ENCODE peak calls at places on chromosomes 13 and 19, in ten cellular contexts. D is body of pancreas, P is astrocyte, K is endodermal cell, U is cardiac muscle cell, H is upper lobe of right lung, W is lower leg skin, F is BE2C, L is fibroblast of lung, O is dorsolateral prefrontal cortex. E is an unnamed sample.

GRCh38 chr19:21463449-21464105 is 41.8 kb upstream of the ZNF429 start:
- DNase-seq in D (peak), P (peak), K (peak), U (peak), H (no peak), W (no peak), F (peak), L (peak), O (no peak), E (peak)

GRCh38 chr19:7469654-7470285 is 19.1 kb downstream of the PEX11G start:
- DNase-seq in D (no peak), P (no peak), K (no peak), U (no peak), H (no peak), W (no peak), F (no peak), L (no peak), O (no peak), E (no peak)

GRCh38 chr19:44807162-44807561 is 1.7 kb upstream of the BCAM start:
- DNase-seq in D (peak), P (no peak), K (no peak), U (no peak), H (peak), W (peak), F (no peak), L (no peak), O (no peak), E (no peak)

GRCh38 chr13:41780736-41781708 is 179.9 kb downstream of the VWA8 start:
- DNase-seq in D (peak), P (peak), K (no peak), U (no peak), H (no peak), W (no peak), F (no peak), L (peak), O (no peak), E (no peak)

GRCh38 chr13:85373322-85373721 is 425.9 kb downstream of the SLITRK6 start:
- DNase-seq in D (no peak), P (no peak), K (no peak), U (no peak), H (no peak), W (no peak), F (no peak), L (no peak), O (no peak), E (no peak)

GRCh38 chr13:39789451-39789850 is 134.0 kb downstream of the COG6 start:
- DNase-seq in D (no peak), P (no peak), K (no peak), U (no peak), H (no peak), W (no peak), F (no peak), L (no peak), O (no peak), E (no peak)

GRCh38 chr13:113924184-113924583 is 49.7 kb downstream of the C13orf46 start:
- DNase-seq in D (no peak), P (no peak), K (no peak), U (no peak), H (no peak), W (no peak), F (no peak), L (no peak), O (no peak), E (no peak)

GRCh38 chr13:44125943-44126469 is 246.3 kb downstream of the LACC1 start:
- DNase-seq in D (no peak), P (no peak), K (no peak), U (no peak), H (no peak), W (no peak), F (no peak), L (peak), O (no peak), E (no peak)

GRCh38 chr13:30743319-30744055 is 8.1 kb downstream of the ALOX5AP start:
- DNase-seq in D (no peak), P (peak), K (no peak), U (no peak), H (no peak), W (peak), F (no peak), L (peak), O (no peak), E (peak)

GRCh38 chr13:106344318-106344717 is 191.1 kb downstream of the EFNB2 start:
- DNase-seq in D (no peak), P (no peak), K (no peak), U (no peak), H (no peak), W (no peak), F (no peak), L (no peak), O (no peak), E (no peak)

GRCh38 chr13:106340249-106340648 is 195.2 kb downstream of the EFNB2 start:
- DNase-seq in D (no peak), P (no peak), K (no peak), U (no peak), H (no peak), W (no peak), F (no peak), L (no peak), O (no peak), E (no peak)

GRCh38 chr13:106348032-106348431 is 187.4 kb downstream of the EFNB2 start:
- DNase-seq in D (no peak), P (peak), K (peak), U (peak), H (no peak), W (no peak), F (no peak), L (peak), O (no peak), E (peak)

GRCh38 chr13:106349080-106349841 is 186.2 kb downstream of the EFNB2 start:
- DNase-seq in D (peak), P (peak), K (peak), U (peak), H (peak), W (no peak), F (peak), L (no peak), O (no peak), E (peak)

DNA sequence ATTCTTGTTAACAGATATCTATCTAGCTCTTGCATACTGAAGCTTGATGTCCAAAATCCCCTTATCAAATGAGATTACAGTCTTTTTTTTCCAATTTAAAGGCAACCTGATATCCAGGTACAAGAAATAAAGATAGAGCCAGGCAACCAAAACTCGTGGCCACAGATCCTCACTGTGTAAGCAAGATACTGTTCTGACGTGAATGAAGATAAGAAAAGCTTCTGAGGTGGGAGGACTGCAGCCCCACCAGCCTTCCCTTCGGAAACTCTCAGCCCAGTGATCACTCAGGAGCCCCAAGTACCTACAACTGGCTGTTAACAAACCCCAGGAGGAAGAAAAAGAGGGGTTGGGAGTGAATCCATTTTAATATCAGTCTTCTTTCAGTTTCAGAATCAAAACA is 191.6 kb downstream of the EFNB2 start:
- DNase-seq in D (no peak), P (no peak), K (no peak), U (no peak), H (no peak), W (no peak), F (no peak), L (no peak), O (no peak), E (no peak)
- H3K4me3 ChIP-seq in D (no peak), P (no peak), K (no peak), U (no peak), H (no peak), W (no peak), F (no peak), L (peak), O (no peak), E (no peak)

GRCh38 chr13:75405976-75406703 is 75.8 kb downstream of the TBC1D4 start:
- DNase-seq in D (no peak), P (peak), K (no peak), U (no peak), H (no peak), W (no peak), F (no peak), L (peak), O (no peak), E (no peak)
- H3K4me3 ChIP-seq in D (no peak), P (no peak), K (no peak), U (no peak), H (no peak), W (no peak), F (no peak), L (no peak), O (no peak), E (no peak)

GRCh38 chr19:10339977-10340376 is 553 bp upstream of the ICAM3 start:
- DNase-seq in D (no peak), P (no peak), K (no peak), U (no peak), H (no peak), W (no peak), F (no peak), L (no peak), O (no peak), E (no peak)

GRCh38 chr19:10334340-10335148 is 1.2 kb upstream of the RAVER1 start:
- DNase-seq in D (peak), P (peak), K (peak), U (peak), H (peak), W (peak), F (peak), L (peak), O (peak), E (peak)

GRCh38 chr19:10335149-10336053 is 2.1 kb upstream of the RAVER1 start:
- DNase-seq in D (no peak), P (no peak), K (peak), U (peak), H (no peak), W (no peak), F (no peak), L (no peak), O (no peak), E (no peak)

GRCh38 chr19:10339380-10339960 is at the start of gene ICAM3:
- DNase-seq in D (no peak), P (no peak), K (peak), U (no peak), H (no peak), W (no peak), F (no peak), L (no peak), O (no peak), E (no peak)

GRCh38 chr19:10338940-10339339 is 484 bp downstream of the ICAM3 start:
- DNase-seq in D (no peak), P (no peak), K (no peak), U (no peak), H (no peak), W (no peak), F (no peak), L (no peak), O (no peak), E (no peak)
- H3K4me3 ChIP-seq in D (no peak), P (no peak), K (no peak), U (no peak), H (peak), W (no peak), F (no peak), L (no peak), O (no peak), E (no peak)

GRCh38 chr19:12983091-12983490 is 12.2 kb upstream of the NFIX start:
- DNase-seq in D (no peak), P (no peak), K (no peak), U (no peak), H (no peak), W (no peak), F (no peak), L (no peak), O (no peak), E (no peak)
- H3K4me3 ChIP-seq in D (no peak), P (peak), K (peak), U (peak), H (peak), W (no peak), F (peak), L (peak), O (no peak), E (peak)

GRCh38 chr19:35546532-35546931 is 1.1 kb downstream of the TMEM147 start:
- DNase-seq in D (no peak), P (no peak), K (no peak), U (no peak), H (no peak), W (no peak), F (no peak), L (no peak), O (no peak), E (no peak)
- H3K4me3 ChIP-seq in D (peak), P (peak), K (peak), U (peak), H (peak), W (no peak), F (peak), L (peak), O (peak), E (peak)

DNA sequence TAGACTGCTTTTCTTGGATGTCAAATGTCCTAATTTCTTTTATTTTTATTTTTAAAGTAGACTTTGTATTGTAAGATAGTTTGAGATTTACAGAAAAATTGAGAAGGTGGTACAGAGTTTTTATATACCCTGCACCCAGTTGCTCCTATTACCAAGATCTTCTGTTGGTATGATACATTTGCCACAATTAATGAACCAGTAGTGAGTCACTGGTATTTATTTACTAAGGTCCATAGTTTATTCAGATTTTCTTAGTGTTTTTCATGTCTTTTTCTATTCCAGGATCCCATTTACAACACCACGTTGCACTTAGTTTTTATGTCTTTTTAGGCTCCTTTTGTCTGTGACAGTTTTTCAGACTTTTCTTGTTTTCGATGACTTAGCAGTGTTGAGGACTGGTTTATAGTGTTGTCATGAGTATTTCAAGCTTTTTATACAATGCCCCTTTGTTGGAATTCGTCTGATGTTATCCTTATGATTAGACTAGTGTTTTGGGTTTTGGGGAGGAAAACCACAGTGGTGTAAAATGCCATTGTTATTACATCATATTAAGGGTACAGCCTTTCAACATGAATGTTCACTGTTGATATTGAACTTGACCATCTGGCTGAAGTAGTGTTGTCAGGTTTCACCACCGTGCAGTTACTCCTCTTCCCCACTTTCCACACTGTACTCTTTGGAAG is 35.9 kb downstream of the COG3 start:
- DNase-seq in D (no peak), P (peak), K (no peak), U (no peak), H (no peak), W (no peak), F (no peak), L (peak), O (no peak), E (peak)
- H3K4me3 ChIP-seq in D (no peak), P (peak), K (no peak), U (no peak), H (no peak), W (no peak), F (no peak), L (peak), O (no peak), E (no peak)

E was measured in kidney epithelial cell.